ENCODE peak calls at places on chromosomes 12 and 14, in five cellular contexts. U is astrocyte; H is neural progenitor cell; A is CD8-positive, alpha-beta T cell; K is sigmoid colon. Q is an unnamed sample.

GRCh38 chr12:30996255-30996654 is 69.7 kb downstream of the TSPAN11 start:
- DNase-seq in K (no peak), U (peak), A (no peak), H (no peak), Q (no peak)

GRCh38 chr12:67681145-67681778 is 32.7 kb downstream of the DYRK2 start:
- DNase-seq in A (no peak), K (no peak), H (no peak), U (peak), Q (no peak)

GRCh38 chr12:57430117-57430930 is 519 bp downstream of the R3HDM2 start:
- DNase-seq in H (no peak), U (peak), K (no peak), A (peak), Q (no peak)

GRCh38 chr12:120115692-120116442 is 686 bp downstream of the RAB35 start:
- DNase-seq in H (no peak), K (no peak), U (no peak), A (no peak), Q (peak)

GRCh38 chr12:91009319-91009950 is 4.7 kb upstream of the EPYC start:
- DNase-seq in H (no peak), U (peak), A (no peak), K (no peak), Q (peak)

GRCh38 chr12:2999265-2999841 is 40.2 kb downstream of the TEAD4 start:
- DNase-seq in H (peak), A (no peak), U (no peak), K (no peak), Q (no peak)

GRCh38 chr12:132026061-132026795 is 76.5 kb downstream of the EP400 start:
- DNase-seq in K (no peak), U (no peak), A (no peak), H (no peak), Q (no peak)

GRCh38 chr12:70985850-70986249 is 65.3 kb upstream of the PTPRR start:
- DNase-seq in A (no peak), K (no peak), H (no peak), U (peak), Q (no peak)

GRCh38 chr14:34355584-34356266 is 106.3 kb downstream of the SPTSSA start:
- DNase-seq in U (peak), K (no peak), A (no peak), H (no peak), Q (no peak)

GRCh38 chr12:57086951-57087688 is 1.8 kb upstream of the NAB2 start:
- DNase-seq in A (peak), H (peak), K (peak), U (peak), Q (peak)

GRCh38 chr12:51391047-51391837 is at the start of gene GALNT6:
- DNase-seq in K (no peak), A (peak), U (no peak), H (peak), Q (peak)

GRCh38 chr12:32997471-32997870 is 100.9 kb upstream of the PKP2 start:
- DNase-seq in K (no peak), H (no peak), A (no peak), U (no peak), Q (no peak)

GRCh38 chr12:47591795-47592194 is 114.0 kb downstream of the RPAP3 start:
- DNase-seq in K (no peak), H (no peak), U (no peak), A (no peak), Q (no peak)

GRCh38 chr14:100153560-100153959 is 5.9 kb downstream of the DEGS2 start:
- DNase-seq in H (no peak), A (no peak), K (no peak), U (no peak), Q (no peak)
- TF ChIP-seq CTCF in H (no peak), A (no peak), K (no peak), U (no peak), Q (no peak)

GRCh38 chr14:88791252-88791621 is 1.5 kb downstream of the EML5 start:
- DNase-seq in A (no peak), U (no peak), K (no peak), H (no peak), Q (no peak)

GRCh38 chr14:88785911-88786310 is 6.8 kb downstream of the EML5 start:
- DNase-seq in A (no peak), U (no peak), K (no peak), H (no peak), Q (no peak)

GRCh38 chr14:88791629-88792571 is 853 bp downstream of the EML5 start:
- DNase-seq in A (peak), H (peak), K (peak), U (no peak), Q (peak)

GRCh38 chr14:88790501-88791251 is 2.1 kb downstream of the EML5 start:
- DNase-seq in H (no peak), A (no peak), U (no peak), K (no peak), Q (no peak)

DNA sequence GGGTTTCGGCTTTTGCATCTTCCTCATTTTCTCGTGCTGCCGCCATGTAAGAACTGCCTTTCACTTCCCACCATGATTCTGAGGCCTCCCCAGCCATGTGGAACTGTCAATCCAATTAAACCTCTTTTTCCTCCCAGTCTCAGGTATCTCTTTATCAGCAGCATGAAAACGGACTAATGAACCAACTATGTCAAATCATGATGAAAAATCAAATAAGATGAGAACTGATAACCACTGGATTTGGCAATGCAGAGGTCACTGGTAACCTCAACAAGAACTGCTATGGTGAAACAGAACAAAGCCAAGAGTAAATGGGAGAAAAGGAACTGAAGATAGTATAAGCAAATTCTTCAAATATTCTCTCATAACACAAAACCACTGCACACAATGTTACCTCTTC is 6.0 kb downstream of the EML5 start:
- DNase-seq in A (no peak), U (no peak), H (no peak), K (no peak), Q (no peak)
- H3K4me3 ChIP-seq in A (no peak), U (no peak), H (no peak), K (no peak), Q (no peak)

GRCh38 chr12:10612954-10613333 is 465 bp downstream of the MAGOHB start:
- DNase-seq in H (peak), U (no peak), K (no peak), A (no peak), Q (peak)

GRCh38 chr12:10613334-10614055 is at the start of gene MAGOHB:
- DNase-seq in K (peak), A (peak), U (peak), H (peak), Q (peak)

GRCh38 chr12:10614056-10614370 is 604 bp upstream of the MAGOHB start:
- DNase-seq in U (no peak), K (no peak), H (peak), A (no peak), Q (no peak)

GRCh38 chr12:10617868-10618267 is 4.5 kb upstream of the MAGOHB start:
- DNase-seq in K (no peak), A (no peak), U (no peak), H (no peak), Q (no peak)

DNA sequence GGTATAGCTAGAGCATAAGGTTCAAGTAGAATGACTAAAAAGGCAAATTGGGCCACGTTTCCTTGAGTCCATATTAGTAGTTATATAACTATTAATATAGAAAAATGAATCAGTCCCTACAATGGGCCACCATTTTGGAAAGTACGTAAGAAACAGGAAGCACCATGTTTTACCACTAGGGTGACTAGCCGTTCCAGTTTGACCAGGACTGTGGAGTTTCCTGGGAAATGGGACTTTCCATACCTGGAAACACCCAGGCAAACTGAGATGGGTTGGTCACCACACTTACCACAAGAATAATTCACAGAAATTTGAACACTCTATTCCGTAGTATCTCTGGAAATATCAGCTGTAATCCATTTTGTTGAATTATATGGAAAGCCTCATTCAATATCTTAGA is 2.1 kb upstream of the MAGOHB start:
- DNase-seq in H (no peak), K (no peak), A (no peak), U (no peak), Q (peak)
- TF ChIP-seq CTCF in H (no peak), K (no peak), A (no peak), U (no peak), Q (no peak)

GRCh38 chr12:11752403-11753150 is 103.1 kb downstream of the ETV6 start:
- DNase-seq in K (no peak), A (no peak), H (no peak), U (no peak), Q (no peak)

GRCh38 chr12:11747969-11748368 is 98.5 kb downstream of the ETV6 start:
- DNase-seq in U (no peak), H (no peak), A (no peak), K (no peak), Q (no peak)

GRCh38 chr12:11753151-11753501 is 103.7 kb downstream of the ETV6 start:
- DNase-seq in H (no peak), U (no peak), K (no peak), A (no peak), Q (peak)

GRCh38 chr12:11746940-11747716 is 97.7 kb downstream of the ETV6 start:
- DNase-seq in A (no peak), U (no peak), H (no peak), K (no peak), Q (peak)

GRCh38 chr12:11749943-11750690 is 100.6 kb downstream of the ETV6 start:
- DNase-seq in H (no peak), A (no peak), U (no peak), K (no peak), Q (peak)
- H3K4me3 ChIP-seq in H (no peak), A (no peak), U (no peak), K (no peak), Q (peak)

Q was measured in GM12865.